ENCODE peak calls at places on chromosome 3, in seven cellular contexts. C, I, M, E, U, T and G are unnamed samples.

GRCh38 chr3:16150285-16150684 is 24.2 kb upstream of the GALNT15 start:
- DNase-seq in C (no peak), I (no peak), M (no peak), E (no peak), U (no peak), T (no peak), G (no peak)

GRCh38 chr3:193744048-193744821 is 151.2 kb downstream of the OPA1 start:
- DNase-seq in C (no peak), I (no peak), M (no peak), E (no peak), U (peak), T (peak), G (peak)

GRCh38 chr3:94440767-94441493 is 378.1 kb downstream of the NSUN3 start:
- DNase-seq in C (no peak), I (no peak), M (no peak), E (no peak), U (no peak), T (peak), G (no peak)

GRCh38 chr3:69294014-69294771 is 91.7 kb downstream of the FRMD4B start:
- DNase-seq in C (no peak), I (no peak), M (no peak), E (no peak), U (no peak), T (no peak), G (peak)

GRCh38 chr3:197829397-197830045 is 38.5 kb downstream of the LRCH3 start:
- DNase-seq in C (no peak), I (no peak), M (no peak), E (no peak), U (no peak), T (no peak), G (no peak)

GRCh38 chr3:18199757-18200156 is 225.4 kb downstream of the SATB1 start:
- DNase-seq in C (no peak), I (no peak), M (no peak), E (no peak), U (no peak), T (no peak), G (no peak)

GRCh38 chr3:102159810-102160451 is 274.9 kb upstream of the ZPLD1 start:
- DNase-seq in C (no peak), I (no peak), M (no peak), E (no peak), U (no peak), T (no peak), G (no peak)

GRCh38 chr3:70832035-70832795 is 519.8 kb upstream of the MDFIC2 start:
- DNase-seq in C (no peak), I (no peak), M (no peak), E (no peak), U (no peak), T (no peak), G (no peak)

GRCh38 chr3:50510325-50510724 is 6.9 kb upstream of the CACNA2D2 start:
- DNase-seq in C (no peak), I (no peak), M (no peak), E (no peak), U (no peak), T (no peak), G (no peak)

GRCh38 chr3:62538706-62539356 is 165.5 kb upstream of the FEZF2 start:
- DNase-seq in C (no peak), I (no peak), M (no peak), E (no peak), U (no peak), T (no peak), G (no peak)

GRCh38 chr3:31041161-31041978 is 146.9 kb upstream of the GADL1 start:
- DNase-seq in C (peak), I (peak), M (no peak), E (no peak), U (no peak), T (peak), G (peak)

GRCh38 chr3:192326656-192327055 is 400.7 kb downstream of the FGF12 start:
- DNase-seq in C (no peak), I (no peak), M (no peak), E (no peak), U (no peak), T (no peak), G (no peak)

GRCh38 chr3:11603628-11604027 is 40.1 kb downstream of the VGLL4 start:
- DNase-seq in C (no peak), I (no peak), M (no peak), E (no peak), U (no peak), T (no peak), G (no peak)

GRCh38 chr3:127762077-127762786 is 60.1 kb downstream of the MGLL start:
- DNase-seq in C (no peak), I (no peak), M (no peak), E (no peak), U (peak), T (no peak), G (no peak)

GRCh38 chr3:36480916-36481648 is 100.8 kb downstream of the STAC start:
- DNase-seq in C (no peak), I (no peak), M (no peak), E (no peak), U (no peak), T (no peak), G (no peak)

GRCh38 chr3:52568066-52568465 is 31.7 kb downstream of the UQCC5 start:
- DNase-seq in C (no peak), I (no peak), M (no peak), E (no peak), U (no peak), T (no peak), G (no peak)

GRCh38 chr3:133130168-133130567 is 92.0 kb downstream of the TMEM108 start:
- DNase-seq in C (no peak), I (no peak), M (no peak), E (no peak), U (no peak), T (no peak), G (no peak)

GRCh38 chr3:194450341-194450740 is 36.5 kb downstream of the ATP13A3 start:
- DNase-seq in C (no peak), I (no peak), M (no peak), E (no peak), U (no peak), T (no peak), G (no peak)

GRCh38 chr3:119279101-119279554 is 15.1 kb upstream of the ARHGAP31 start:
- DNase-seq in C (no peak), I (no peak), M (no peak), E (no peak), U (no peak), T (no peak), G (peak)

GRCh38 chr3:77081240-77081661 is 41.4 kb downstream of the ROBO2 start:
- DNase-seq in C (no peak), I (no peak), M (no peak), E (no peak), U (no peak), T (no peak), G (no peak)

GRCh38 chr3:17151598-17152373 is 267.0 kb downstream of the PLCL2 start:
- DNase-seq in C (no peak), I (no peak), M (no peak), E (no peak), U (peak), T (no peak), G (no peak)

GRCh38 chr3:34312684-34313083 is 514.3 kb downstream of the PDCD6IP start:
- DNase-seq in C (no peak), I (no peak), M (no peak), E (no peak), U (no peak), T (no peak), G (no peak)

GRCh38 chr3:8622873-8623725 is 21.5 kb downstream of the SSUH2 start:
- DNase-seq in C (peak), I (peak), M (peak), E (peak), U (no peak), T (peak), G (peak)

DNA sequence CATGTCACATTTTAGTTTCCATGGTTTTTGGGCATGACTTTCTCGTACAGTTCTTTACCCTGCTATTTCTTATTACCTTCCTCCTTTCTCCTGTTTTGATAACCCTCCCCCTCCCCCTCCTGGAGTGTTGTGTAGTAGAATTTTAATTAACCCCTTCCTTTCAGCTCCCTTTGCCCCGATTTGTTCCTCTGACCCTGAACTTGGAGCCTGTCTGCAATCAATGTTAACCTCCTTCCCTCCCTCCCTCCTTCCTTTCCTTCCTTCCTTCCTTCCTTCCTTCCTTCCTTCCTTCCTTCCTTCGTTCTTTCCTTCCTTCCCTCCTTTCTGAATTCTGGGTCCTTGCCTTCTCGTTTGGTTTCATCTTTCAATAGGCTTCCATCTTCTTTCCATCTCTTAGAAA is 90.4 kb downstream of the ECT2 start:
- DNase-seq in C (no peak), I (no peak), M (no peak), E (no peak), U (no peak), T (no peak), G (no peak)
- TF ChIP-seq JUND in C (no peak), I (no peak), M (no peak), E (no peak), U (no peak), T (no peak), G (no peak)

GRCh38 chr3:98404010-98404409 is 13.5 kb downstream of the OR5K3 start:
- DNase-seq in C (no peak), I (no peak), M (no peak), E (no peak), U (no peak), T (no peak), G (no peak)

GRCh38 chr3:98398513-98398912 is 8.0 kb downstream of the OR5K3 start:
- DNase-seq in C (no peak), I (no peak), M (no peak), E (no peak), U (no peak), T (no peak), G (no peak)

GRCh38 chr3:98406034-98406433 is 15.6 kb downstream of the OR5K3 start:
- DNase-seq in C (no peak), I (no peak), M (no peak), E (no peak), U (no peak), T (no peak), G (no peak)

GRCh38 chr3:98402507-98402906 is 12.0 kb downstream of the OR5K3 start:
- DNase-seq in C (no peak), I (no peak), M (no peak), E (no peak), U (no peak), T (no peak), G (no peak)
- TF ChIP-seq JUND in C (no peak), I (no peak), M (no peak), E (no peak), U (no peak), T (no peak), G (no peak)

GRCh38 chr3:156217674-156218352 is 97.4 kb downstream of the KCNAB1 start:
- DNase-seq in C (no peak), I (no peak), M (no peak), E (no peak), U (no peak), T (no peak), G (peak)
- TF ChIP-seq JUND in C (no peak), I (no peak), M (no peak), E (no peak), U (no peak), T (no peak), G (peak)

DNA sequence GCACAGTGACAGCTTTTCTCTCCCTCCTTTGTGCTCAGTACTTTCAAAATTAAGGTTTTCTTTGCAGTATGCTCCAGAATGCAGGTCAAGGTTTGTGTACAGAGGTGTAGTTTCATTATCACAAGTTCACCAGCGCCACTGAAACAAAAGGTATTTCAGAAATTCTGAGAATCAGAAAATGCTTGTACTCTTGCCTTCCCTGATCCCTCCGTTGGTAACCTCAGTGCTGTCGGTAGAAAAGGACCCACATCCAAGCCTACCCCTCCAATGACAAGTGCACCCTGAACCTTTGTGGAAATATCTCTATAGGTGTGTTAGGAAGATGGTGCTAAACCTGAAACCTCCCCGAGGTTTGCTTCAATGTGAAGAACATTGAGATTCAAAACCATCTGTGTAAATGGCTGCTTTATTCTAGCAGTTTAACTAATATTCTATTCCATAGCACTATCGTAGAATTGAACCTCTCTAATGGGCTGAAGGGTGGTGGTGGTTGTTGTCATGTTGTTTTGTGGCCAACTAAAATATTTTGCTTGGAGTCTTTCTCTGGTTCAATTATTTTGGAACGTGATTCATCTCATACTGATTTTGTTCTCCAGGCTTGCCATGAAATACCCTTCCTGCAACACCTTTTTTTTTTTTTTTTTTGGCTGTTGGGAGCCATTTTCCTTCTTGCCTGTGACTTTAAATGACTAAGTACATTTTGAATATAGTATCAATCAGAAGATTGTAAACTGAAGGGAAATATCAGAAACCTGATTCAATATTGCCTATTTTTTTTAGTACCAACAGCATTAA is 20.7 kb downstream of the ZBTB38 start:
- DNase-seq in C (no peak), I (no peak), M (no peak), E (no peak), U (no peak), T (peak), G (no peak)
- TF ChIP-seq JUND in C (no peak), I (no peak), M (no peak), E (no peak), U (no peak), T (no peak), G (no peak)

GRCh38 chr3:187572431-187572830 is 97.8 kb downstream of the SST start:
- DNase-seq in C (no peak), I (no peak), M (no peak), E (no peak), U (no peak), T (no peak), G (no peak)
- TF ChIP-seq JUND in C (no peak), I (no peak), M (no peak), E (no peak), U (no peak), T (no peak), G (no peak)

GRCh38 chr3:66656608-66657007 is 155.8 kb upstream of the LRIG1 start:
- DNase-seq in C (no peak), I (no peak), M (no peak), E (no peak), U (no peak), T (peak), G (peak)
- TF ChIP-seq JUND in C (no peak), I (no peak), M (no peak), E (no peak), U (no peak), T (no peak), G (peak)

DNA sequence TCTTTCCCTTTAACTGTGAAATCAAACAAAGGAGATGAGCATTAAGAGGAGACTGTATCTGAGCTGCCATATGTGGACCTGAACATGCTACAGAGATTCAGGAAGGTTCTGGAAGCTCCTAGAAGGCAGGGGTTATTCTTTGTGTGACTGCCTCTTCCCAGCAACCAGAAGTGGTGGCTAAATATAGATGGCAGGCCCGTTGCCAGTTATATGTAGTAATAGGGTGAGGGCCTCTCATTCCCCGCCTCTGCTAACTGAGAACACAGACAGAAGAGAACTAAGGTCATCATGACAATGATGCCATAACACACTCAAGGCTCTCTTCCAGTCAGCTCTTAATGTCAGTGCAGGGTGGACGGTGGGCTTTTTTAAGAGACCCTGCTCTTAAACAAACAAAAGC is 22.5 kb downstream of the CFAP92 start:
- DNase-seq in C (no peak), I (no peak), M (no peak), E (no peak), U (no peak), T (no peak), G (no peak)
- TF ChIP-seq JUND in C (no peak), I (no peak), M (no peak), E (no peak), U (no peak), T (no peak), G (no peak)

GRCh38 chr3:146638718-146639117 is 33.6 kb upstream of the PLSCR5 start:
- DNase-seq in C (no peak), I (no peak), M (no peak), E (no peak), U (no peak), T (no peak), G (peak)

GRCh38 chr3:146634346-146634745 is 29.2 kb upstream of the PLSCR5 start:
- DNase-seq in C (no peak), I (no peak), M (no peak), E (no peak), U (no peak), T (peak), G (no peak)

GRCh38 chr3:146640361-146640760 is 35.2 kb upstream of the PLSCR5 start:
- DNase-seq in C (no peak), I (no peak), M (no peak), E (no peak), U (no peak), T (no peak), G (no peak)

GRCh38 chr3:146637871-146638270 is 32.7 kb upstream of the PLSCR5 start:
- DNase-seq in C (no peak), I (no peak), M (no peak), E (no peak), U (no peak), T (peak), G (peak)

GRCh38 chr3:146636881-146637280 is 31.7 kb upstream of the PLSCR5 start:
- DNase-seq in C (no peak), I (no peak), M (no peak), E (no peak), U (no peak), T (no peak), G (no peak)
- TF ChIP-seq JUND in C (no peak), I (no peak), M (no peak), E (no peak), U (no peak), T (no peak), G (no peak)